ENCODE peak calls at places on chromosomes 1 and 21, in ten cellular contexts. G is esophagus muscularis mucosa; H is astrocyte; I is Kasumi-1; K is activated gamma-delta T cell; N is left colon; X is GM12865; U is NCI-H510A; F is stimulated activated CD8-positive, alpha-beta memory T cell treated with anti-CD3 and anti-CD28 coated beads, Interleukin-7, amount 100 ng/mL, for 48 hours; A is T1000. P is an unnamed sample.
A peak's percentile ranks its signal among the peaks of the same experiment; 100 is the strongest.

GRCh38 chr1:109265016-109265415 is 15.7 kb downstream of the CELSR2 start:
- DNase-seq in G (no peak), H (no peak), I (no peak), K (no peak), N (no peak), X (no peak), U (no peak), F (no peak), A (no peak), P (no peak)

GRCh38 chr1:109723351-109723750 is 11.3 kb downstream of the GSTM5 start:
- DNase-seq in G (no peak), H (peak; percentile 4), I (no peak), K (no peak), N (no peak), X (no peak), U (no peak), F (no peak), A (no peak), P (no peak)

GRCh38 chr1:201275266-201275666 is 8.0 kb upstream of the PKP1 start:
- DNase-seq in G (no peak), H (peak; percentile 80), I (no peak), K (no peak), N (peak; percentile 80), X (no peak), U (no peak), F (no peak), A (peak; percentile 96), P (peak; percentile 84)

GRCh38 chr1:4017636-4018365 is 117.7 kb upstream of the C1orf174 start:
- DNase-seq in G (peak; percentile 75), H (no peak), I (no peak), K (no peak), N (no peak), X (no peak), U (no peak), F (no peak), A (no peak), P (no peak)

GRCh38 chr1:173038875-173039554 is 11.7 kb downstream of the TNFSF18 start:
- DNase-seq in G (no peak), H (no peak), I (no peak), K (no peak), N (no peak), X (no peak), U (no peak), F (no peak), A (no peak), P (no peak)

GRCh38 chr1:164576311-164577271 is 17.6 kb downstream of the PBX1 start:
- DNase-seq in G (no peak), H (no peak), I (no peak), K (no peak), N (peak; percentile 12), X (no peak), U (no peak), F (no peak), A (no peak), P (no peak)

GRCh38 chr21:41217656-41218380 is 49.9 kb downstream of the BACE2 start:
- DNase-seq in G (no peak), H (peak; percentile 79), I (no peak), K (no peak), N (peak; percentile 75), X (no peak), U (no peak), F (no peak), A (no peak), P (no peak)

GRCh38 chr21:35226960-35227741 is 178.0 kb upstream of the RUNX1 start:
- DNase-seq in G (no peak), H (no peak), I (peak; percentile 86), K (no peak), N (no peak), X (peak; percentile 86), U (peak; percentile 77), F (no peak), A (no peak), P (peak; percentile 81)

GRCh38 chr1:235997049-235997448 is 67.8 kb downstream of the NID1 start:
- DNase-seq in G (no peak), H (no peak), I (no peak), K (no peak), N (no peak), X (peak; percentile 36), U (no peak), F (no peak), A (no peak), P (no peak)

GRCh38 chr1:35364732-35365131 is 96.2 kb downstream of the ZMYM4 start:
- DNase-seq in G (no peak), H (no peak), I (no peak), K (no peak), N (no peak), X (peak; percentile 11), U (no peak), F (no peak), A (no peak), P (no peak)

GRCh38 chr21:38325761-38326420 is 69.1 kb downstream of the KCNJ15 start:
- DNase-seq in G (peak; percentile 60), H (no peak), I (no peak), K (no peak), N (no peak), X (no peak), U (no peak), F (no peak), A (no peak), P (no peak)

GRCh38 chr1:207890136-207890738 is 20.7 kb downstream of the CD34 start:
- DNase-seq in G (no peak), H (peak; percentile 79), I (peak; percentile 97), K (no peak), N (no peak), X (peak; percentile 32), U (no peak), F (no peak), A (peak; percentile 8), P (no peak)

GRCh38 chr1:219161371-219161975 is 12.2 kb upstream of the LYPLAL1 start:
- DNase-seq in G (no peak), H (no peak), I (no peak), K (no peak), N (no peak), X (no peak), U (no peak), F (no peak), A (no peak), P (no peak)